ENCODE peak calls at places on chromosome 13, in six cellular contexts. H is BE2C, X is body of pancreas, E is PC-9, F is ovary, T is cardiac muscle cell. B is an unnamed sample.

GRCh38 chr13:38998739-38999138 is 8.1 kb upstream of the STOML3 start:
- DNase-seq in H (no peak), X (no peak), E (no peak), F (no peak), T (no peak), B (no peak)

GRCh38 chr13:51832471-51833152 is 12.4 kb downstream of the TMEM272 start:
- DNase-seq in H (peak; percentile 31), X (peak; percentile 51), E (peak; percentile 7), F (no peak), T (peak; percentile 63), B (no peak)

GRCh38 chr13:45500492-45501174 is 35.9 kb downstream of the COG3 start:
- DNase-seq in H (no peak), X (no peak), E (peak; percentile 14), F (no peak), T (peak; percentile 95), B (no peak)

GRCh38 chr13:33153421-33154381 is 131.9 kb downstream of the STARD13 start:
- DNase-seq in H (no peak), X (no peak), E (peak; percentile 35), F (no peak), T (peak; percentile 61), B (no peak)

GRCh38 chr13:47474326-47474725 is 526.7 kb downstream of the SUCLA2 start:
- DNase-seq in H (no peak), X (no peak), E (no peak), F (no peak), T (no peak), B (no peak)

GRCh38 chr13:39407138-39407537 is 195.9 kb downstream of the LHFPL6 start:
- DNase-seq in H (no peak), X (no peak), E (no peak), F (no peak), T (no peak), B (no peak)

GRCh38 chr13:88071371-88071770 is 400.2 kb downstream of the SLITRK5 start:
- DNase-seq in H (no peak), X (no peak), E (no peak), F (no peak), T (no peak), B (no peak)

GRCh38 chr13:30806784-30807183 is 71.4 kb downstream of the ALOX5AP start:
- DNase-seq in H (no peak), X (no peak), E (no peak), F (no peak), T (peak; percentile 72), B (no peak)

GRCh38 chr13:29454931-29455481 is 140.5 kb downstream of the SLC7A1 start:
- DNase-seq in H (peak; percentile 34), X (no peak), E (peak; percentile 44), F (no peak), T (peak; percentile 34), B (peak; percentile 25)

GRCh38 chr13:24473646-24474045 is 38.9 kb downstream of the PARP4 start:
- DNase-seq in H (no peak), X (no peak), E (no peak), F (no peak), T (no peak), B (no peak)

GRCh38 chr13:77143325-77143907 is 116.5 kb upstream of the FBXL3 start:
- DNase-seq in H (no peak), X (peak; percentile 3), E (no peak), F (no peak), T (peak; percentile 51), B (no peak)

GRCh38 chr13:112592647-112593046 is 4.7 kb upstream of the TUBGCP3 start:
- DNase-seq in H (no peak), X (peak; percentile 20), E (peak; percentile 18), F (no peak), T (no peak), B (no peak)

GRCh38 chr13:79799049-79799448 is 318.1 kb downstream of the NDFIP2 start:
- DNase-seq in H (peak; percentile 44), X (no peak), E (no peak), F (no peak), T (no peak), B (no peak)

GRCh38 chr13:47480121-47480520 is 521.0 kb downstream of the SUCLA2 start:
- DNase-seq in H (no peak), X (no peak), E (no peak), F (no peak), T (peak; percentile 67), B (no peak)

GRCh38 chr13:35700661-35701060 is 224.2 kb upstream of the MAB21L1 start:
- DNase-seq in H (no peak), X (no peak), E (no peak), F (no peak), T (no peak), B (no peak)

GRCh38 chr13:91719033-91719432 is 320.6 kb downstream of the GPC5 start:
- DNase-seq in H (peak; percentile 70), X (no peak), E (no peak), F (no peak), T (peak; percentile 14), B (no peak)

GRCh38 chr13:93903909-93904308 is 575.6 kb downstream of the DCT start:
- DNase-seq in H (no peak), X (no peak), E (no peak), F (no peak), T (no peak), B (no peak)

GRCh38 chr13:49022472-49023144 is 46.9 kb downstream of the FNDC3A start:
- DNase-seq in H (no peak), X (no peak), E (no peak), F (no peak), T (no peak), B (no peak)

GRCh38 chr13:25733696-25734435 is 317.9 kb downstream of the SHISA2 start:
- DNase-seq in H (no peak), X (no peak), E (no peak), F (no peak), T (no peak), B (no peak)

GRCh38 chr13:42996584-42996983 is 4.5 kb upstream of the EPSTI1 start:
- DNase-seq in H (no peak), X (no peak), E (peak; percentile 24), F (no peak), T (peak; percentile 69), B (no peak)

GRCh38 chr13:97308735-97309429 is 86.7 kb downstream of the MBNL2 start:
- DNase-seq in H (no peak), X (no peak), E (no peak), F (no peak), T (no peak), B (no peak)

GRCh38 chr13:101346942-101347728 is 69.2 kb downstream of the NALCN start:
- DNase-seq in H (no peak), X (no peak), E (no peak), F (no peak), T (peak; percentile 7), B (no peak)

GRCh38 chr13:106286811-106287210 is 248.7 kb downstream of the EFNB2 start:
- DNase-seq in H (no peak), X (no peak), E (no peak), F (no peak), T (no peak), B (peak; percentile 7)

GRCh38 chr13:105979586-105979985 is 555.9 kb downstream of the EFNB2 start:
- DNase-seq in H (no peak), X (peak; percentile 38), E (no peak), F (no peak), T (peak; percentile 33), B (no peak)

GRCh38 chr13:62320129-62320724 is 904.6 kb upstream of the PCDH20 start:
- DNase-seq in H (peak; percentile 20), X (peak; percentile 8), E (no peak), F (no peak), T (peak; percentile 66), B (no peak)

GRCh38 chr13:96178759-96179158 is 88.9 kb downstream of the HS6ST3 start:
- DNase-seq in H (no peak), X (no peak), E (no peak), F (no peak), T (no peak), B (no peak)

GRCh38 chr13:94656766-94657165 is 55.1 kb downstream of the GPR180 start:
- DNase-seq in H (no peak), X (no peak), E (no peak), F (no peak), T (peak; percentile 75), B (no peak)

GRCh38 chr13:113804017-113804702 is 45.1 kb downstream of the TMEM255B start:
- DNase-seq in H (no peak), X (no peak), E (no peak), F (peak; percentile 15), T (no peak), B (no peak)

GRCh38 chr13:96284971-96285370 is 195.1 kb downstream of the HS6ST3 start:
- DNase-seq in H (no peak), X (no peak), E (no peak), F (no peak), T (no peak), B (no peak)

GRCh38 chr13:98500963-98501421 is 75.9 kb downstream of the STK24 start:
- DNase-seq in H (no peak), X (no peak), E (no peak), F (no peak), T (no peak), B (no peak)
- H3K4me1 ChIP-seq in H (peaks cover 24% of the 10 kb centered on the region), X (peaks cover 46% of the 10 kb centered on the region), E (peaks cover 7% of the 10 kb centered on the region), F (peaks cover 33% of the 10 kb centered on the region), T (peaks cover 46% of the 10 kb centered on the region), B (peaks cover 2% of the 10 kb centered on the region)

DNA sequence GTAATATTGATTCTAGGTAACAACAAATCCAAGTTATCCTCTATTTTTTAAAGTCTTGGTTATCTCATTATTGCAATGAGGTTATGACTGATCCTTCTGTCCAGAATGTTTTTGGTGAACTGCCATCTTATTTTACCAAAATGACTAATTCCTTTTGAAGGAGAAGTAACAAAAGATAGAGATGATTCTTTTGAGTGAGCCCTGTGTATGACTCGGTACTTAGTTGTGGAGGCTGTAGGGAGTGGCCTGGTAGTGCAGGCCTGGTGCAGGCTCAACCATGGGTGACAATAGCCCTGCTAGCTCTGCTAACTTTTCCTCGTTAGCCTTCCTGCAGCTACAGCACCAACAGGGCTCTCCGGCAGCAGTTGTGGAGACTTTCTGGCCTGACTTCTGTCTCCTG is 432.8 kb downstream of the FGF9 start:
- DNase-seq in H (no peak), X (no peak), E (no peak), F (no peak), T (no peak), B (no peak)
- H3K4me1 ChIP-seq in H (no peaks in the 10 kb centered on the region), X (peaks cover 22% of the 10 kb centered on the region), E (no peaks in the 10 kb centered on the region), F (no peaks in the 10 kb centered on the region), T (no peaks in the 10 kb centered on the region), B (no peaks in the 10 kb centered on the region)

DNA sequence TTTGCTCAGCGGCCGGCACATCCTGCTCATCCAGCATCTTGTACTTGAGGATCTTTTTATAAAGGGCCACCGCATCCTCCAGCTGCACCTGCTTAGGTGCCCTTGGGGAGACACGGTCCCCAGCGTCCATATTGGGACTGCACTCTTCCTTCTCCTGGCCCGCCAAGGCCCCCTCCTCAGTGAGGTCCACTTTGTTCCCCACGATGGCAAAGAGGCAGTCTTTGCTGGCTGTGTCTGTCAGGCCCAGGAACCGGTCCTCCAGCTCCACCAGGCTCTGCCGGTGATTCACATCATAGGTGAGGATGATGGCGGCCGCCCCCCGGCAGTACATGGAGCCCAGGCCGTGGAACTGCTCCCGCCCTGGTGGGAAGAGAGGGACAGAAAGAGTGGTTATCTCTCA is 37.7 kb downstream of the RAB20 start:
- DNase-seq in H (no peak), X (no peak), E (no peak), F (no peak), T (no peak), B (no peak)
- H3K4me1 ChIP-seq in H (no peaks in the 10 kb centered on the region), X (peaks cover 76% of the 10 kb centered on the region), E (peaks cover 72% of the 10 kb centered on the region), F (peaks cover 6% of the 10 kb centered on the region), T (peaks cover 38% of the 10 kb centered on the region), B (peaks cover 2% of the 10 kb centered on the region)

DNA sequence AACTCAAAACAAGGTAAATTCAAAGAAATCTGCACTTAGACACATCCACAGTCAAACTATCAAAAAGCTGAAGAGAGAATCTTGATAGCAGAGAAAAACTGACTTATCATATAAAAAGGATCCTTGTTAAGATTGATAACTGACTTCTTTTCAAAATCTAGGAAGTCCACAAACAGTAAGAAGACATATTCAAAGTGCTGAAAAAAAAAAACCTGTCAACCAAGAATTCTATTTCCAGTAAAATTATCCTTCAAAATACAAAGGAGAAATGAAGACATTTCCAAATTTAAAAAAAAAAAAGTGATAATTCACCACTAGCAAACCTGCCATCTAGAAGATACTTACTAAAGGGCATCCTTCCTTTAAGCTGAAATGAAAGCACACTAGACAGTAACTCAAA is 15.0 kb downstream of the VWA8 start:
- DNase-seq in H (no peak), X (no peak), E (no peak), F (no peak), T (no peak), B (no peak)
- H3K4me1 ChIP-seq in H (no peaks in the 10 kb centered on the region), X (peaks cover 6% of the 10 kb centered on the region), E (no peaks in the 10 kb centered on the region), F (no peaks in the 10 kb centered on the region), T (peaks cover 24% of the 10 kb centered on the region), B (no peaks in the 10 kb centered on the region)

B was measured in iPS DF 6.9.